ENCODE peak calls at places on chromosomes 6 and 20, in ten cellular contexts. One of them, this sample, is unnamed. For H3K36me3 and H3K4me1, the result is how much of the 10 kb centered on the place peaks cover.

GRCh38 chr20:62055106-62055861 is 10.4 kb downstream of the TAF4 start:
- DNase-seq in upper lobe of right lung: peak
- DNase-seq in CD4-positive, alpha-beta memory T cell: no peak
- DNase-seq in fibroblast of lung: no peak
- DNase-seq in PC-9: no peak
- DNase-seq in tibial nerve: no peak
- DNase-seq in OCI-LY7: no peak
- DNase-seq in ovary: peak
- DNase-seq in testis: no peak
- DNase-seq in cardiac muscle cell: no peak
- DNase-seq in this sample: no peak

GRCh38 chr6:43934803-43935602 is 165.0 kb downstream of the VEGFA start:
- DNase-seq in OCI-LY7: no peak
- DNase-seq in testis: no peak
- DNase-seq in fibroblast of lung: no peak
- DNase-seq in cardiac muscle cell: no peak
- DNase-seq in CD4-positive, alpha-beta memory T cell: no peak
- DNase-seq in ovary: peak
- DNase-seq in tibial nerve: no peak
- DNase-seq in upper lobe of right lung: no peak
- DNase-seq in PC-9: no peak
- DNase-seq in this sample: no peak

GRCh38 chr20:10419550-10420133 is 14.4 kb downstream of the MKKS start:
- DNase-seq in fibroblast of lung: peak
- DNase-seq in PC-9: peak
- DNase-seq in tibial nerve: no peak
- DNase-seq in upper lobe of right lung: no peak
- DNase-seq in CD4-positive, alpha-beta memory T cell: no peak
- DNase-seq in testis: no peak
- DNase-seq in OCI-LY7: no peak
- DNase-seq in ovary: no peak
- DNase-seq in cardiac muscle cell: no peak
- DNase-seq in this sample: no peak

GRCh38 chr6:29552512-29553051 is 7.0 kb downstream of the UBD start:
- DNase-seq in upper lobe of right lung: no peak
- DNase-seq in cardiac muscle cell: peak
- DNase-seq in OCI-LY7: peak
- DNase-seq in PC-9: no peak
- DNase-seq in tibial nerve: peak
- DNase-seq in ovary: no peak
- DNase-seq in fibroblast of lung: peak
- DNase-seq in testis: no peak
- DNase-seq in CD4-positive, alpha-beta memory T cell: peak
- DNase-seq in this sample: no peak

GRCh38 chr6:14889172-14889571 is 356.7 kb upstream of the JARID2 start:
- DNase-seq in testis: no peak
- DNase-seq in upper lobe of right lung: no peak
- DNase-seq in PC-9: no peak
- DNase-seq in cardiac muscle cell: no peak
- DNase-seq in tibial nerve: no peak
- DNase-seq in fibroblast of lung: peak
- DNase-seq in OCI-LY7: no peak
- DNase-seq in CD4-positive, alpha-beta memory T cell: no peak
- DNase-seq in ovary: no peak
- DNase-seq in this sample: no peak

GRCh38 chr6:138428943-138429616 is 25.1 kb downstream of the HEBP2 start:
- DNase-seq in testis: no peak
- DNase-seq in upper lobe of right lung: no peak
- DNase-seq in CD4-positive, alpha-beta memory T cell: peak
- DNase-seq in fibroblast of lung: peak
- DNase-seq in tibial nerve: peak
- DNase-seq in cardiac muscle cell: peak
- DNase-seq in OCI-LY7: peak
- DNase-seq in ovary: no peak
- DNase-seq in PC-9: peak
- DNase-seq in this sample: no peak

GRCh38 chr6:7262746-7263335 is 50.2 kb downstream of the SSR1 start:
- DNase-seq in upper lobe of right lung: no peak
- DNase-seq in PC-9: no peak
- DNase-seq in tibial nerve: no peak
- DNase-seq in ovary: no peak
- DNase-seq in fibroblast of lung: no peak
- DNase-seq in testis: no peak
- DNase-seq in cardiac muscle cell: no peak
- DNase-seq in OCI-LY7: no peak
- DNase-seq in CD4-positive, alpha-beta memory T cell: no peak
- DNase-seq in this sample: no peak

GRCh38 chr20:59576216-59576953 is 28.0 kb upstream of the PHACTR3 start:
- DNase-seq in testis: no peak
- DNase-seq in CD4-positive, alpha-beta memory T cell: no peak
- DNase-seq in fibroblast of lung: no peak
- DNase-seq in ovary: no peak
- DNase-seq in tibial nerve: no peak
- DNase-seq in PC-9: no peak
- DNase-seq in upper lobe of right lung: no peak
- DNase-seq in OCI-LY7: no peak
- DNase-seq in cardiac muscle cell: no peak
- DNase-seq in this sample: no peak

DNA sequence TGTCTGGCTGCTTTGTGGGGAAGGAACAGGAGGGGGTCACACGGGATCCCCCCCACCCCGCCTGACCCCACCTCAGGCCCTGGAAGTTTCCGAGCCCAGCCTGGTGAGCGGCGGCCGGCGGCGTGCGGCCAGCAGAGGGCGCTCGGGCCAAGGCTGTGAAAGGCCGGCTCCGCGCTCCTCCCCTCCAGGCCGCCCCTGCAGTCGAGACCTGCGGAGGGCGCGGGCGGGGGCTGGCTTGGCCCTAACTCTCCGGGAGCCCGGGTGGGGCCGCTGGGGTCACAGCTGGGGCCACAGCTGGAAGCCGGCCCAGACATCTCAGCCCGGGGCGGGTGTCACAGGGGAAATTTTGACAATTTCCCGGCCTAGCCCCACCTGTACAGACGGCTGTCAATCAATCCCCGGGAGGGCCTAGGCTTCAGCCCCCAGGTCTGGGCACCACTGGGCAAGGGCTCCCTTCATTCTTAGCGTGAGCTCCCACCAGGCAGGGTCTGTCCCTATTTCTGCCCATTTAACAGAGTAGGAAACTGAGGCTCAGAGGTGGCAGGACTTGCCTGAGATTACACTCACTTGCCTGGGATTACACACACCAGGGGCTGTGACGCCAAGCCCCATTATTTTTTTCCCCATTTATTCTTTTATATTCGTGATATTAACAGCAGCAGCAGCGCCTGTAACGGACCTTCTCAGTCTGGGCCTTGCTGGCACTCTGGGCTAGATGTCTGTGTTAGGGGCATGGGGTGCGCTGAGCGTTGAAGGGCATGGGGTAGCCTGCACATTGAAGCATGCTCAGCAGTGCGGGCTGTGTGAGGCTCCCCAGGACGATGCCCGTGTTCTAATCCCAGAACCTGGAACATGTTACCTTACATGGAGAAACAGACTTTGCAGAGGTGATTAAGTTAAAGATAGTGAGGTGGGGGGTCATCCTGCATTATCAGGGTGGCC is 23.0 kb downstream of the ZBP1 start:
- DNase-seq in fibroblast of lung: peak
- DNase-seq in OCI-LY7: peak
- DNase-seq in CD4-positive, alpha-beta memory T cell: peak
- DNase-seq in cardiac muscle cell: peak
- DNase-seq in testis: peak
- DNase-seq in upper lobe of right lung: peak
- DNase-seq in ovary: peak
- DNase-seq in tibial nerve: peak
- DNase-seq in PC-9: no peak
- DNase-seq in this sample: peak
- H3K4me3 ChIP-seq in fibroblast of lung: no peak
- H3K4me3 ChIP-seq in OCI-LY7: no peak
- H3K4me3 ChIP-seq in CD4-positive, alpha-beta memory T cell: no peak
- H3K4me3 ChIP-seq in cardiac muscle cell: no peak
- H3K4me3 ChIP-seq in testis: peak
- H3K4me3 ChIP-seq in upper lobe of right lung: no peak
- H3K4me3 ChIP-seq in ovary: no peak
- H3K4me3 ChIP-seq in tibial nerve: no peak
- H3K4me3 ChIP-seq in PC-9: peak
- H3K4me3 ChIP-seq in this sample: no peak

DNA sequence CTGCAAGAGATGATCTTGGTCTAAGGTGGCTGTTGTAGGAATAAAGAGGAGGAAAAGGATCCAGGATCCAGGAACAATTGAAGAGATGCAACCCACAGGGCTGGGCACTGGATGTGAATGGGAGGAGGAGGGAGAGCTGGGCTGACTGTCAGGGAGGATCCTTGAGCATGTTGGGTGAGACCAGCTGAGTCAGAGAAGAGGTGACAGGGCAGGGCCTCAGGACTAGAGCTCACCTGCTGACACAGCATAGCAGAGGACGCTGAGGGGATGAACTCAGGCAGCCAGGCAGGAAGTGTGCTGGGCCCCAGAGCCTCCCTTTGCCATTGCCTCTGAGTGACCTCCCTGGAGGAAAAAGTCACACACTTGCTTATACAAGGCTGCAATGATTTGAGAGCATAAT is 72.3 kb downstream of the ZNF133 start:
- DNase-seq in OCI-LY7: no peak
- DNase-seq in tibial nerve: no peak
- DNase-seq in upper lobe of right lung: no peak
- DNase-seq in PC-9: no peak
- DNase-seq in CD4-positive, alpha-beta memory T cell: no peak
- DNase-seq in cardiac muscle cell: no peak
- DNase-seq in testis: no peak
- DNase-seq in fibroblast of lung: no peak
- DNase-seq in ovary: no peak
- DNase-seq in this sample: no peak
- H3K36me3 ChIP-seq in OCI-LY7: under half
- H3K36me3 ChIP-seq in tibial nerve: under half
- H3K36me3 ChIP-seq in upper lobe of right lung: under half
- H3K36me3 ChIP-seq in PC-9: under half
- H3K36me3 ChIP-seq in CD4-positive, alpha-beta memory T cell: under half
- H3K36me3 ChIP-seq in cardiac muscle cell: under half
- H3K36me3 ChIP-seq in testis: under half
- H3K36me3 ChIP-seq in fibroblast of lung: under half
- H3K36me3 ChIP-seq in ovary: under half
- H3K36me3 ChIP-seq in this sample: under half

GRCh38 chr6:35678814-35679213 is 9.9 kb downstream of the FKBP5 start:
- DNase-seq in fibroblast of lung: peak
- DNase-seq in CD4-positive, alpha-beta memory T cell: no peak
- DNase-seq in cardiac muscle cell: no peak
- DNase-seq in testis: no peak
- DNase-seq in PC-9: no peak
- DNase-seq in tibial nerve: no peak
- DNase-seq in ovary: no peak
- DNase-seq in upper lobe of right lung: no peak
- DNase-seq in OCI-LY7: no peak
- DNase-seq in this sample: no peak

GRCh38 chr6:35678021-35678654 is 10.6 kb downstream of the FKBP5 start:
- DNase-seq in CD4-positive, alpha-beta memory T cell: no peak
- DNase-seq in fibroblast of lung: peak
- DNase-seq in cardiac muscle cell: no peak
- DNase-seq in tibial nerve: no peak
- DNase-seq in testis: no peak
- DNase-seq in OCI-LY7: no peak
- DNase-seq in PC-9: no peak
- DNase-seq in ovary: no peak
- DNase-seq in upper lobe of right lung: no peak
- DNase-seq in this sample: no peak

GRCh38 chr6:35679399-35679798 is 9.3 kb downstream of the FKBP5 start:
- DNase-seq in testis: no peak
- DNase-seq in tibial nerve: no peak
- DNase-seq in OCI-LY7: no peak
- DNase-seq in PC-9: no peak
- DNase-seq in ovary: no peak
- DNase-seq in cardiac muscle cell: no peak
- DNase-seq in fibroblast of lung: no peak
- DNase-seq in upper lobe of right lung: no peak
- DNase-seq in CD4-positive, alpha-beta memory T cell: no peak
- DNase-seq in this sample: no peak

GRCh38 chr6:35683267-35683666 is 5.4 kb downstream of the FKBP5 start:
- DNase-seq in ovary: no peak
- DNase-seq in tibial nerve: no peak
- DNase-seq in testis: no peak
- DNase-seq in cardiac muscle cell: no peak
- DNase-seq in upper lobe of right lung: no peak
- DNase-seq in OCI-LY7: no peak
- DNase-seq in CD4-positive, alpha-beta memory T cell: no peak
- DNase-seq in fibroblast of lung: no peak
- DNase-seq in PC-9: no peak
- DNase-seq in this sample: no peak

DNA sequence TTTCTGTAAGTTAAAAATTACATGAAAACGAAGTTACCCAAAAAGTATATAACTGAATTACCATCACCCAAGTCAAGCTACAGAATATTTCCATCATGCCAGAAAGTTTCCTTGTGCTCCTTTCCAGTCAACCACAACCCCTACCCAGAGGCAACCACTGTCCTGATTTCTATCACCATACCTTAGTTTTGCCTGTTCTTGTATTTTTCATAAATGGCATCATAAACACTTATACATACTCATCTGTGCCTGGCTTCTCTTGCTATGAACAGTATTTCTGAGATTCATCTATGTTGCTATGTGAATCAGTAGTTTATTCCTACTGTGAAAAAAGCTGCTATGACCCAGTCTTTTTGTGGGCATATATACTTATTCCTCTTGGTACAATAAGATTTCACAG is 7.4 kb downstream of the FKBP5 start:
- DNase-seq in testis: no peak
- DNase-seq in OCI-LY7: no peak
- DNase-seq in PC-9: no peak
- DNase-seq in upper lobe of right lung: no peak
- DNase-seq in CD4-positive, alpha-beta memory T cell: no peak
- DNase-seq in ovary: no peak
- DNase-seq in tibial nerve: no peak
- DNase-seq in cardiac muscle cell: no peak
- DNase-seq in fibroblast of lung: no peak
- DNase-seq in this sample: no peak
- H3K4me1 ChIP-seq in testis: under half
- H3K4me1 ChIP-seq in OCI-LY7: under half
- H3K4me1 ChIP-seq in PC-9: under half
- H3K4me1 ChIP-seq in upper lobe of right lung: under half
- H3K4me1 ChIP-seq in CD4-positive, alpha-beta memory T cell: half or more
- H3K4me1 ChIP-seq in ovary: under half
- H3K4me1 ChIP-seq in tibial nerve: under half
- H3K4me1 ChIP-seq in cardiac muscle cell: under half
- H3K4me1 ChIP-seq in fibroblast of lung: under half
- H3K4me1 ChIP-seq in this sample: under half

DNA sequence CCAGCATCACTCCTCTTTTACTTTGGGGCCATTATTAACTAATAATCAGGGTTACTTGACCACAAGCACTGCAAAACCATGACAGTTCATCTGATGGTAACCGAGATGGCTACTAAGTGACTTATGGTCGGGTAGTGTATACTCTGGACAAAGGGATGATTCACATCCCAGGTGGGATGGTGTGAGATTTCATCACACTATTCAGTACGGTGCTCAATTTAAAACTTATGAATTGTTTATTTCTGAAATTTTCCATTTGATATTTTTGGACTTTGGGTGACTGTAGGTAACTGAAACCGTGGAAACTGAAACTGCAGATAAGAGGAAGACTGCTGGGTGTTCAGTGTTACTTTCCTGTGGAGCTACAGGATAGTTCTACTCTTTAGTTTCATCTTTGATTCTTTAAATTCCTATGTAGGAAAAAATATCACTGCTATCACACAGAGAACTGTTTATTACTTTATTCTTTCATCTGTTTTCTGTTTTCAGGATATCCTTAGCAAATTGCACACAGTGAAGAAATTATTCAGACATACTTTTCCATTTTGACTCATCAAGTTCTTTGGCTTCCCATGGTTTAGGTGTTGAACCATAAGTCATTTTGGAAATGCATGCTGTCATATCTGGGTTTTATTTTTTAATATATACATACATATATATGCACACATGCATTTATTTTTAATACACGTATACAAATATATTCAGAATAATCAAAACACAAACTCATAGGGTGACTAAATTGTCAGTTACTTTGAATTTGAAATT is 59.1 kb upstream of the C20orf144 start:
- DNase-seq in cardiac muscle cell: no peak
- DNase-seq in OCI-LY7: peak
- DNase-seq in testis: no peak
- DNase-seq in fibroblast of lung: peak
- DNase-seq in upper lobe of right lung: no peak
- DNase-seq in ovary: no peak
- DNase-seq in tibial nerve: no peak
- DNase-seq in PC-9: no peak
- DNase-seq in CD4-positive, alpha-beta memory T cell: no peak
- DNase-seq in this sample: no peak
- H3K4me3 ChIP-seq in cardiac muscle cell: no peak
- H3K4me3 ChIP-seq in OCI-LY7: peak
- H3K4me3 ChIP-seq in testis: no peak
- H3K4me3 ChIP-seq in fibroblast of lung: no peak
- H3K4me3 ChIP-seq in upper lobe of right lung: no peak
- H3K4me3 ChIP-seq in ovary: no peak
- H3K4me3 ChIP-seq in tibial nerve: no peak
- H3K4me3 ChIP-seq in PC-9: no peak
- H3K4me3 ChIP-seq in CD4-positive, alpha-beta memory T cell: no peak
- H3K4me3 ChIP-seq in this sample: no peak